ENCODE peak calls at places on chromosomes 7 and 10, in eight cellular contexts. Z is cerebellum; Q is ELR; C is iPS-NIHi11; Y is T-helper 9 cell; I is activated CD4-positive, alpha-beta T cell treated with anti-CD3 and anti-CD28 coated beads for 48 hours; E is aorta; F is RPMI7951. G is an unnamed sample.

GRCh38 chr7:132353902-132354301 is 222.4 kb downstream of the PLXNA4 start:
- DNase-seq in Z (no peak), Q (no peak), C (no peak), Y (no peak), I (no peak), E (no peak), F (peak), G (no peak)

GRCh38 chr10:93599335-93599734 is 1.7 kb downstream of the RBP4 start:
- DNase-seq in Z (no peak), Q (no peak), C (no peak), Y (no peak), I (no peak), E (no peak), F (no peak), G (no peak)

GRCh38 chr10:13759167-13759566 is 172.4 kb downstream of the PRPF18 start:
- DNase-seq in Z (no peak), Q (no peak), C (peak), Y (no peak), I (no peak), E (no peak), F (no peak), G (no peak)

GRCh38 chr7:74481458-74482324 is 28.0 kb downstream of the GTF2IRD1 start:
- DNase-seq in Z (no peak), Q (peak), C (no peak), Y (no peak), I (no peak), E (no peak), F (peak), G (no peak)

GRCh38 chr7:159067870-159068787 is 76.5 kb downstream of the VIPR2 start:
- DNase-seq in Z (peak), Q (no peak), C (no peak), Y (no peak), I (no peak), E (peak), F (no peak), G (peak)

GRCh38 chr10:34124522-34125035 is 690.5 kb downstream of the PARD3 start:
- DNase-seq in Z (no peak), Q (peak), C (no peak), Y (no peak), I (no peak), E (no peak), F (peak), G (no peak)

GRCh38 chr7:39228946-39229345 is 251.2 kb downstream of the POU6F2 start:
- DNase-seq in Z (no peak), Q (peak), C (peak), Y (no peak), I (no peak), E (no peak), F (peak), G (no peak)

GRCh38 chr7:93171606-93172226 is 23.5 kb upstream of the SAMD9L start:
- DNase-seq in Z (no peak), Q (peak), C (no peak), Y (no peak), I (no peak), E (no peak), F (peak), G (no peak)

GRCh38 chr10:85408388-85408787 is 958.2 kb downstream of the GRID1 start:
- DNase-seq in Z (no peak), Q (no peak), C (no peak), Y (no peak), I (no peak), E (no peak), F (no peak), G (no peak)

GRCh38 chr10:56003555-56003954 is 357.5 kb downstream of the ZWINT start:
- DNase-seq in Z (no peak), Q (no peak), C (no peak), Y (no peak), I (no peak), E (no peak), F (no peak), G (no peak)

GRCh38 chr10:110613341-110613995 is 30.7 kb upstream of the RBM20 start:
- DNase-seq in Z (no peak), Q (peak), C (no peak), Y (no peak), I (peak), E (no peak), F (no peak), G (no peak)

GRCh38 chr7:128886391-128887168 is 23.9 kb downstream of the ATP6V1F start:
- DNase-seq in Z (no peak), Q (no peak), C (no peak), Y (no peak), I (no peak), E (peak), F (no peak), G (no peak)

GRCh38 chr10:100774223-100774622 is 28.8 kb downstream of the PAX2 start:
- DNase-seq in Z (no peak), Q (no peak), C (no peak), Y (no peak), I (no peak), E (no peak), F (no peak), G (no peak)

GRCh38 chr7:27091936-27092752 is 3.7 kb downstream of the HOXA1 start:
- DNase-seq in Z (no peak), Q (no peak), C (no peak), Y (no peak), I (no peak), E (no peak), F (no peak), G (no peak)

GRCh38 chr7:8226526-8226925 is 35.4 kb downstream of the ICA1 start:
- DNase-seq in Z (peak), Q (no peak), C (no peak), Y (no peak), I (no peak), E (no peak), F (no peak), G (no peak)